ENCODE peak calls at places on chromosomes 16 and 17, in six cellular contexts. J is left cardiac atrium; W is neural progenitor cell; A is posterior cingulate gyrus; D is CD8-positive, alpha-beta memory T cell; R is activated T-cell treated with anti-CD3 and anti-CD28 coated beads for 1 hour. C is an unnamed sample.

GRCh38 chr17:6648181-6648580 is 3.2 kb downstream of the MED31 start:
- DNase-seq in J (no peak), W (no peak), A (no peak), D (no peak), R (no peak), C (no peak)

GRCh38 chr16:2468142-2468724 is 2.9 kb upstream of the NTN3 start:
- DNase-seq in J (no peak), W (peak), A (no peak), D (no peak), R (no peak), C (peak)

GRCh38 chr16:24775455-24775854 is 46.0 kb downstream of the TNRC6A start:
- DNase-seq in J (no peak), W (no peak), A (no peak), D (no peak), R (no peak), C (no peak)

GRCh38 chr17:1511756-1512321 is 4.6 kb downstream of the INPP5K start:
- DNase-seq in J (peak), W (peak), A (no peak), D (no peak), R (no peak), C (no peak)

GRCh38 chr16:15778204-15778743 is 78.6 kb downstream of the MYH11 start:
- DNase-seq in J (no peak), W (no peak), A (no peak), D (no peak), R (no peak), C (no peak)

GRCh38 chr17:2949469-2950044 is 113.8 kb downstream of the OR1D5 start:
- DNase-seq in J (peak), W (no peak), A (no peak), D (no peak), R (no peak), C (no peak)

GRCh38 chr17:63405741-63406261 is 40.3 kb downstream of the CYB561 start:
- DNase-seq in J (no peak), W (peak), A (no peak), D (no peak), R (no peak), C (peak)

GRCh38 chr16:50666658-50667496 is 14.2 kb downstream of the SNX20 start:
- DNase-seq in J (no peak), W (no peak), A (no peak), D (peak), R (no peak), C (no peak)

GRCh38 chr16:11380836-11381235 is 35.6 kb downstream of the RMI2 start:
- DNase-seq in J (peak), W (no peak), A (no peak), D (no peak), R (no peak), C (no peak)

GRCh38 chr17:50834126-50834785 is 1.1 kb upstream of the WFIKKN2 start:
- DNase-seq in J (no peak), W (no peak), A (no peak), D (no peak), R (no peak), C (no peak)